ENCODE peak calls at places on chromosomes 16 and 17, in four cellular contexts. I is GM10248, O is NCI-H1092 treated with DMSO at 0.1 percent for 48 hours, Y is WTC11. T is an unnamed sample.

GRCh38 chr17:44001461-44001920 is 2.9 kb upstream of the NAGS start:
- DNase-seq in I (no peak), O (no peak), Y (no peak), T (no peak)

GRCh38 chr16:29734826-29735225 is 11.0 kb downstream of the C16orf54 start:
- DNase-seq in I (no peak), O (no peak), Y (no peak), T (no peak)

GRCh38 chr17:74186498-74186897 is 17.0 kb upstream of the RPL38 start:
- DNase-seq in I (no peak), O (no peak), Y (no peak), T (no peak)

GRCh38 chr16:84136331-84137125 is 8.4 kb downstream of the HSDL1 start:
- DNase-seq in I (no peak), O (no peak), Y (no peak), T (no peak)

GRCh38 chr16:56257260-56257659 is 66.0 kb downstream of the GNAO1 start:
- DNase-seq in I (no peak), O (peak; percentile 66), Y (no peak), T (no peak)

GRCh38 chr16:10566613-10567012 is 13.8 kb downstream of the EMP2 start:
- DNase-seq in I (no peak), O (no peak), Y (no peak), T (no peak)

GRCh38 chr17:57502696-57503307 is 242.3 kb downstream of the CCDC182 start:
- DNase-seq in I (no peak), O (no peak), Y (no peak), T (no peak)

GRCh38 chr17:28306954-28307401 is 12.0 kb upstream of the TMEM97 start:
- DNase-seq in I (no peak), O (no peak), Y (peak; percentile 29), T (no peak)

GRCh38 chr16:14013145-14013570 is 58.0 kb upstream of the MRTFB start:
- DNase-seq in I (no peak), O (no peak), Y (no peak), T (no peak)

GRCh38 chr17:48258317-48258716 is 150.8 kb downstream of the SNX11 start:
- DNase-seq in I (no peak), O (no peak), Y (no peak), T (no peak)

GRCh38 chr17:57442401-57442823 is 186.1 kb downstream of the MSI2 start:
- DNase-seq in I (no peak), O (no peak), Y (no peak), T (no peak)

GRCh38 chr16:71848622-71849021 is 2.8 kb downstream of the ATXN1L start:
- DNase-seq in I (no peak), O (no peak), Y (no peak), T (no peak)

GRCh38 chr16:54407596-54407995 is 121.0 kb upstream of the IRX3 start:
- DNase-seq in I (no peak), O (no peak), Y (no peak), T (no peak)

GRCh38 chr17:10807704-10808128 is 3.8 kb upstream of the TMEM238L start:
- DNase-seq in I (no peak), O (no peak), Y (no peak), T (no peak)

GRCh38 chr16:1108299-1109252 is 12.5 kb upstream of the C1QTNF8 start:
- DNase-seq in I (no peak), O (peak; percentile 82), Y (peak; percentile 54), T (no peak)

GRCh38 chr16:1054660-1055556 is 17.6 kb upstream of the SSTR5 start:
- DNase-seq in I (peak; percentile 72), O (no peak), Y (peak; percentile 88), T (no peak)

GRCh38 chr16:85490971-85491771 is 122.0 kb upstream of the GSE1 start:
- DNase-seq in I (peak; percentile 79), O (no peak), Y (peak; percentile 78), T (no peak)

GRCh38 chr17:64289652-64290051 is 26.6 kb upstream of the TEX2 start:
- DNase-seq in I (no peak), O (no peak), Y (no peak), T (no peak)

GRCh38 chr17:6591599-6592158 is 35.3 kb upstream of the PITPNM3 start:
- DNase-seq in I (no peak), O (no peak), Y (no peak), T (no peak)

T was measured in ascending aorta.